ENCODE peak calls at places on chromosomes 5 and 9, in nine cellular contexts. A, S, R, M, N, L, D, X and W are unnamed samples.

GRCh38 chr5:64160196-64160595 is 5.4 kb upstream of the RNF180 start:
- DNase-seq in A (no peak), S (no peak), R (no peak), M (no peak), N (peak; percentile 19), L (no peak), D (no peak), X (no peak), W (no peak)

GRCh38 chr5:69030663-69031062 is 63.2 kb upstream of the SLC30A5 start:
- DNase-seq in A (peak; percentile 16), S (no peak), R (no peak), M (no peak), N (no peak), L (no peak), D (no peak), X (no peak), W (no peak)

GRCh38 chr5:60856059-60856458 is 12.0 kb upstream of the ELOVL7 start:
- DNase-seq in A (peak; percentile 60), S (no peak), R (no peak), M (peak; percentile 45), N (no peak), L (no peak), D (no peak), X (no peak), W (no peak)

GRCh38 chr5:113487779-113488644 is at the start of gene MCC:
- DNase-seq in A (peak; percentile 95), S (peak; percentile 92), R (peak; percentile 48), M (peak; percentile 61), N (peak; percentile 76), L (peak; percentile 56), D (peak; percentile 83), X (peak; percentile 79), W (no peak)

GRCh38 chr5:113250341-113250953 is 184.3 kb downstream of the TSSK1B start:
- DNase-seq in A (peak; percentile 90), S (no peak), R (peak; percentile 25), M (no peak), N (no peak), L (no peak), D (peak; percentile 75), X (no peak), W (no peak)

GRCh38 chr5:164617290-164617689 is 1111.9 kb downstream of the MAT2B start:
- DNase-seq in A (no peak), S (no peak), R (no peak), M (no peak), N (no peak), L (no peak), D (no peak), X (no peak), W (no peak)

GRCh38 chr9:78775889-78776288 is 479.0 kb downstream of the PSAT1 start:
- DNase-seq in A (peak; percentile 14), S (no peak), R (no peak), M (no peak), N (no peak), L (no peak), D (no peak), X (no peak), W (no peak)

GRCh38 chr5:93717162-93717561 is 24.2 kb downstream of the POU5F2 start:
- DNase-seq in A (peak; percentile 56), S (no peak), R (no peak), M (no peak), N (no peak), L (no peak), D (no peak), X (no peak), W (no peak)

GRCh38 chr5:33227746-33228145 is 213.0 kb upstream of the TARS1 start:
- DNase-seq in A (no peak), S (no peak), R (no peak), M (no peak), N (no peak), L (no peak), D (no peak), X (no peak), W (no peak)

GRCh38 chr5:76351577-76351976 is 51.5 kb upstream of the IQGAP2 start:
- DNase-seq in A (no peak), S (no peak), R (no peak), M (no peak), N (no peak), L (no peak), D (no peak), X (no peak), W (no peak)

GRCh38 chr5:14942212-14942611 is 70.6 kb upstream of the ANKH start:
- DNase-seq in A (no peak), S (no peak), R (no peak), M (no peak), N (no peak), L (no peak), D (no peak), X (no peak), W (no peak)

GRCh38 chr5:157323107-157323706 is 57.3 kb downstream of the CYFIP2 start:
- DNase-seq in A (no peak), S (peak; percentile 85), R (no peak), M (no peak), N (no peak), L (no peak), D (no peak), X (no peak), W (no peak)

GRCh38 chr5:107514305-107514704 is 156.4 kb downstream of the EFNA5 start:
- DNase-seq in A (no peak), S (no peak), R (no peak), M (no peak), N (peak; percentile 39), L (no peak), D (no peak), X (no peak), W (no peak)

GRCh38 chr5:52983731-52984620 is 5.2 kb upstream of the ITGA2 start:
- DNase-seq in A (peak; percentile 53), S (no peak), R (no peak), M (peak; percentile 58), N (peak; percentile 52), L (no peak), D (no peak), X (no peak), W (no peak)

DNA sequence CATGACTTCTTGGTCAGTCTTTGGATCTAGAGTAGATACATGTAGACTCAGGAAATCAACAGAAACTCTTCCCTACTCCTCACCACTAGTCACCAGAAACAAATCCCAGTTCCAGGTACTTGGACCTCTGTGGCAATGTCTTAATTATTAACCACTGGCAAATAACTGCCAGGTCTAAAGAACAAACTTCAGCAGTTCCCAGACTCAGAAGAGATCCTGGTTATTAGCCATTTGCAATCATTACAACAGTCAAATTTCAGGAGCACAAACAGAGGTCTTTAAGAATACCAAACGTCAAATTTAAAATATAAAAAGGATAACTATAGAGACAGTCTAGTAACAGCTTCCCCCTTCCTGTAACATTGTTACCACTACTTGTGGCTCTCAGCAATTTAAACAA is 10.2 kb downstream of the DIAPH1 start:
- DNase-seq in A (no peak), S (no peak), R (no peak), M (no peak), N (no peak), L (no peak), D (no peak), X (no peak), W (no peak)
- H3K4me3 ChIP-seq in A (no peak overlapping the region), S (no peak overlapping the region), R (no peak overlapping the region), M (no peak overlapping the region), N (no peak overlapping the region), L (no peak overlapping the region), D (no peak overlapping the region), X (no peak overlapping the region), W (no peak overlapping the region)

GRCh38 chr5:151020304-151021031 is at the start of gene GPX3:
- DNase-seq in A (peak; percentile 51), S (peak; percentile 92), R (peak; percentile 99), M (peak; percentile 78), N (no peak), L (peak; percentile 76), D (peak; percentile 82), X (peak; percentile 86), W (peak; percentile 28)
- H3K4me1 ChIP-seq in A (no peaks in the 10 kb centered on the region), S (no peaks in the 10 kb centered on the region), R (peaks cover 58% of the 10 kb centered on the region), M (peaks cover 12% of the 10 kb centered on the region), N (peaks cover 31% of the 10 kb centered on the region), L (peaks cover 7% of the 10 kb centered on the region), D (peaks cover 22% of the 10 kb centered on the region), X (no peaks in the 10 kb centered on the region), W (peaks cover 49% of the 10 kb centered on the region)

GRCh38 chr9:121059998-121060636 is 10.0 kb upstream of the C5 start:
- DNase-seq in A (peak; percentile 84), S (no peak), R (no peak), M (peak; percentile 62), N (peak; percentile 81), L (peak; percentile 65), D (no peak), X (no peak), W (no peak)
- H3K4me3 ChIP-seq in A (peak overlapping the region; percentile 34), S (no peak overlapping the region), R (no peak overlapping the region), M (no peak overlapping the region), N (no peak overlapping the region), L (no peak overlapping the region), D (no peak overlapping the region), X (no peak overlapping the region), W (no peak overlapping the region)

GRCh38 chr5:145941677-145942130 is 5.3 kb downstream of the SH3RF2 start:
- DNase-seq in A (peak; percentile 61), S (no peak), R (no peak), M (no peak), N (peak; percentile 53), L (no peak), D (no peak), X (no peak), W (no peak)

GRCh38 chr5:145943674-145944121 is 7.3 kb downstream of the SH3RF2 start:
- DNase-seq in A (peak; percentile 20), S (no peak), R (peak; percentile 26), M (peak; percentile 83), N (peak; percentile 69), L (no peak), D (no peak), X (no peak), W (no peak)

GRCh38 chr5:145942749-145943148 is 6.4 kb downstream of the SH3RF2 start:
- DNase-seq in A (no peak), S (no peak), R (no peak), M (no peak), N (no peak), L (no peak), D (no peak), X (no peak), W (no peak)

GRCh38 chr5:145941096-145941676 is 4.8 kb downstream of the SH3RF2 start:
- DNase-seq in A (peak; percentile 20), S (no peak), R (no peak), M (peak; percentile 69), N (peak; percentile 15), L (no peak), D (no peak), X (no peak), W (no peak)

DNA sequence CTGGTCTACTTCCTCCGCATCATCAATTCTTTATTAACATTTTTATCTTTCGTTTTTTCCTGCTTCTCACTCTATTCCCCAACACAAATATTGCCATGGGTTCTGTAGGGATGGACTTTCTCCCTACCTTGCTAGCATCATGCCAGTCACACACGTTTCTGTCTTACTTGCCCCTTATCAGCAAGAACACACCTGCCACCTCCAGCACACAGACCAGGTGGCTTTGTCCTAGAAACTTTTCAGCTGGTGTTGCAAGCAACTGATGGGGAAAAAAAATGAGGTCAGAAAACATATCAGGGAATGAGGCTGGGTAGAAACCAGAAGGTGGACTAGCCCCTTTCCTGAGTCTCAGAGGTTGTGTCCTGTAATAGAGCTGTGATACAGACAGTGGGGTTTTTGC is 5.8 kb downstream of the SH3RF2 start:
- DNase-seq in A (no peak), S (no peak), R (no peak), M (no peak), N (no peak), L (no peak), D (no peak), X (no peak), W (no peak)
- H3K4me1 ChIP-seq in A (peaks cover 16% of the 10 kb centered on the region), S (peaks cover 7% of the 10 kb centered on the region), R (peaks cover 34% of the 10 kb centered on the region), M (peaks cover 98% of the 10 kb centered on the region), N (peaks cover 58% of the 10 kb centered on the region), L (peaks cover 6% of the 10 kb centered on the region), D (no peaks in the 10 kb centered on the region), X (peaks cover 35% of the 10 kb centered on the region), W (peaks cover 14% of the 10 kb centered on the region)

GRCh38 chr9:135736265-135736978 is 34.4 kb downstream of the KCNT1 start:
- DNase-seq in A (no peak), S (no peak), R (no peak), M (no peak), N (no peak), L (no peak), D (no peak), X (no peak), W (no peak)
- H3K4me3 ChIP-seq in A (no peak overlapping the region), S (no peak overlapping the region), R (no peak overlapping the region), M (no peak overlapping the region), N (no peak overlapping the region), L (no peak overlapping the region), D (no peak overlapping the region), X (no peak overlapping the region), W (no peak overlapping the region)